ENCODE peak calls at places on chromosomes 5 and 9, in five cellular contexts. U is cardiac muscle cell, Y is A549, W is MM.1S, E is ascending aorta. D is an unnamed sample.

GRCh38 chr5:135039526-135040296 is 5.7 kb upstream of the PITX1 start:
- DNase-seq in U (peak; percentile 38), W (no peak), Y (no peak), E (no peak), D (no peak)

GRCh38 chr5:65037845-65038815 is 269.4 kb downstream of the CWC27 start:
- DNase-seq in E (no peak), U (no peak), Y (peak; percentile 62), W (no peak), D (peak; percentile 33)

GRCh38 chr9:91905958-91906585 is 44.0 kb downstream of the ROR2 start:
- DNase-seq in U (peak; percentile 34), E (no peak), Y (no peak), W (peak; percentile 95), D (peak; percentile 64)

GRCh38 chr5:83353231-83353630 is 118.3 kb upstream of the VCAN start:
- DNase-seq in W (no peak), U (no peak), Y (no peak), E (no peak), D (no peak)

GRCh38 chr5:172540099-172540870 is 86.0 kb upstream of the SH3PXD2B start:
- DNase-seq in E (no peak), W (no peak), Y (no peak), U (no peak), D (no peak)

GRCh38 chr5:52015760-52016159 is 632.5 kb downstream of the ISL1 start:
- DNase-seq in U (peak; percentile 38), E (no peak), W (no peak), Y (no peak), D (no peak)

GRCh38 chr9:92638621-92639101 is 31.3 kb downstream of the IPPK start:
- DNase-seq in Y (no peak), W (no peak), U (no peak), E (no peak), D (no peak)

GRCh38 chr9:120934271-120934670 is 7.7 kb upstream of the TRAF1 start:
- DNase-seq in Y (no peak), U (no peak), W (no peak), E (no peak), D (no peak)

GRCh38 chr9:77469515-77470197 is 178.5 kb downstream of the GNA14 start:
- DNase-seq in U (no peak), Y (no peak), W (no peak), E (no peak), D (no peak)

GRCh38 chr9:71446499-71447411 is 321.6 kb downstream of the CEMIP2 start:
- DNase-seq in Y (peak; percentile 48), E (no peak), U (peak; percentile 94), W (peak; percentile 66), D (no peak)

GRCh38 chr9:127074561-127075548 is 47.6 kb downstream of the ANGPTL2 start:
- DNase-seq in Y (no peak), U (no peak), E (no peak), W (peak; percentile 52), D (no peak)

GRCh38 chr5:94674841-94675382 is 56.4 kb downstream of the SLF1 start:
- DNase-seq in U (no peak), W (no peak), E (no peak), Y (no peak), D (no peak)

GRCh38 chr5:114702111-114702510 is 340.2 kb downstream of the KCNN2 start:
- DNase-seq in W (no peak), Y (no peak), U (peak; percentile 8), E (no peak), D (no peak)

GRCh38 chr5:179264641-179265528 is 80.4 kb downstream of the ADAMTS2 start:
- DNase-seq in W (no peak), E (no peak), Y (no peak), U (no peak), D (no peak)

GRCh38 chr9:98867434-98868168 is 60.1 kb downstream of the GALNT12 start:
- DNase-seq in U (no peak), Y (peak; percentile 15), W (no peak), E (no peak), D (no peak)

DNA sequence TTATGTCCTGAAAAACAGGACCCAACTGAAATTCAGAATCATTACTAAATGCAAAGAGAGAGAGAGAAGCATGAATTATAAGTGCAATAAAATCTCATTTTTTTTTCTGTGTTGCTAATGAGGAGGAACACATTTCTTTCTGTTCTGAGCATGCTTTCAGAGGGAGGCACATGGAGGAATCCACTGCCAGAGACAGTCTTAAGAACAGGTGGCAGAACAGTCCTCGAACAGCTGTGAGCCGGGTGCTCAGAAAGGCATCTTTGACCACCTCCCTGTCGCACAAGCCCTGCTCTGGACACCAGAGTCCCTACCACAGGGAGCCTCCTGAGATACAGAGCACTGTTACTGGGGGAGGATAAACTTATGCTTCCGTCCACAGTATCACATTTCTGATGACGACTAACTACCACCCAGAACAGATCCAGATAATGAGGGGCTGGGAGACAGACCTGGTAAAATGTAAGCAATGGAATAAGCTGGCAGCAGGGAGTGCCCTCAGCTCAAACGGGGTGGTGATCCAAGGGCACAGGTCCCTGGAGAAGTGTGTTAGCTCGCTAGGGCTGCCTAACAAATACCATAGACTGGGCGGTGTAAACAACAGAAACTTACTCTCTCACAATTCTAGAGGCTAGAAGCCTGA is 134.0 kb downstream of the SLC1A3 start:
- DNase-seq in U (no peak), W (no peak), E (no peak), Y (no peak), D (no peak)
- H3K27ac ChIP-seq in U (no peak overlapping the region), W (no peak overlapping the region), E (no peak overlapping the region), Y (no peak overlapping the region), D (no peak overlapping the region)

GRCh38 chr9:107337676-107338590 is 54.9 kb downstream of the RAD23B start:
- DNase-seq in U (no peak), Y (no peak), W (no peak), E (no peak), D (no peak)

GRCh38 chr9:107336718-107337360 is 53.8 kb downstream of the RAD23B start:
- DNase-seq in W (no peak), Y (no peak), U (no peak), E (no peak), D (no peak)

GRCh38 chr9:107338911-107339659 is 56.0 kb downstream of the RAD23B start:
- DNase-seq in U (no peak), E (no peak), W (no peak), Y (no peak), D (no peak)

GRCh38 chr9:107342762-107343161 is 59.7 kb downstream of the RAD23B start:
- DNase-seq in E (no peak), U (no peak), Y (no peak), W (no peak), D (no peak)

DNA sequence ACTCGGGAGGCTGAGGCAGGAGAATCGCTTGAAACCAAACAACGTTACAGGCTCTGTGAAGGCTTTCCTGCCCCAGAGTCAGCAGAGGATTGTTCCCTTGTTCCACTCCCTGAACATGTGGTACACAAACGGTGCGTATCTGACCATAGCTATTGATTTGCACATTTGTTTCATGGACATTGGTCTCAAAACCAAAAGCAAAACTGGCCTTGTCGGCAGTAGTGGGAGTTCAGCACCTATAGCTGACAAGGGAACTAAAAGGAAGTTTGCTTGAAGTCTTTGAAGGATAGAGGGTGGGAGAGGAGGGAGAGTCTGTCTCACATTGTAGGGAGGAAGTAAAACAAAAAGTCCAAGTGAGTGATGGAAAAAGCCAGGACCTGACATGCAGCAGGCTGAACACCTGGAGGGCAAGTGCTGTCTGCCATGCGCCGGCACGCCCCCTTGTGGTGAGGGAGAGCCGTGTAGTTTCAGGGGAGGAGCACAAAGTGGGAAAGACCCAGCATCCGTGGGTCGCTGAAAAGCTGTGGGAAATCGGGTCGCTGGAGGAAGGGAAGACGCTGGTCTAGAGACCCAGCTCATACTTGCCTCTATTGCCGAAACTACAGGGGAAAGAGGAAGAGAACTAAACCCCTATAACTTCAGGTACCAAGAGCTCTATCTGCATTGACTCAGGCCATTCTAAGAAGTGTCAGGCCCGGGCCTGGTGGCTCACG is 58.0 kb downstream of the RAD23B start:
- DNase-seq in Y (peak; percentile 75), E (no peak), W (peak; percentile 78), U (peak; percentile 80), D (peak; percentile 85)
- H3K4me3 ChIP-seq in Y (no peak overlapping the region), E (no peak overlapping the region), W (peak overlapping the region; percentile 56), U (no peak overlapping the region), D (no peak overlapping the region)

GRCh38 chr5:116084891-116085715 is at the start of gene COMMD10:
- DNase-seq in U (peak; percentile 88), E (peak; percentile 21), W (peak; percentile 67), Y (peak; percentile 87), D (peak; percentile 85)

GRCh38 chr5:116088062-116088461 is 3.2 kb downstream of the COMMD10 start:
- DNase-seq in W (no peak), E (no peak), Y (no peak), U (no peak), D (no peak)

DNA sequence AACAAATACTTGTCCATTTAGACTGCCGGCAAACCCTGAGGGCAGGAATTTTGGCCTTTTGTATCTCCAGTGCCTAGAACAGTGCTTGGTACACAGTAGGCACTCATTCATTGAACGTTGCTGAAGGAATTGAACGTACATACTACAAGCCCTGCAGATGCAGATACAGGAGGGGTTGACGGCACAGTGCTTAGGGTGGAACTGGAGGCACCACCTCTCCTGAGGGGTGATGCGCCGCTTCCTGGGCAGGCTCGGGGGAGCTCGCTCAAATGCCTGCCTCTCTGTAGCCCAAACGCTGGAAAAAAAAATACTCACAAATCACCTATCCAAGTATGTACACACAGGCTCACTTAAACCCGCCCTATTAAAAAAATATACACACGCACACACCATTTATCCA is 594 bp upstream of the COMMD10 start:
- DNase-seq in Y (peak; percentile 12), W (no peak), U (peak; percentile 31), E (no peak), D (peak; percentile 57)
- H3K27ac ChIP-seq in Y (peak overlapping the region; percentile 99), W (no peak overlapping the region), U (peak overlapping the region; percentile 96), E (no peak overlapping the region), D (peak overlapping the region; percentile 96)

GRCh38 chr9:79567671-79568098 is 4.1 kb upstream of the TLE4 start:
- DNase-seq in Y (peak; percentile 14), U (no peak), E (no peak), W (no peak), D (no peak)
- H3K4me3 ChIP-seq in Y (no peak overlapping the region), U (no peak overlapping the region), E (no peak overlapping the region), W (no peak overlapping the region), D (no peak overlapping the region)

DNA sequence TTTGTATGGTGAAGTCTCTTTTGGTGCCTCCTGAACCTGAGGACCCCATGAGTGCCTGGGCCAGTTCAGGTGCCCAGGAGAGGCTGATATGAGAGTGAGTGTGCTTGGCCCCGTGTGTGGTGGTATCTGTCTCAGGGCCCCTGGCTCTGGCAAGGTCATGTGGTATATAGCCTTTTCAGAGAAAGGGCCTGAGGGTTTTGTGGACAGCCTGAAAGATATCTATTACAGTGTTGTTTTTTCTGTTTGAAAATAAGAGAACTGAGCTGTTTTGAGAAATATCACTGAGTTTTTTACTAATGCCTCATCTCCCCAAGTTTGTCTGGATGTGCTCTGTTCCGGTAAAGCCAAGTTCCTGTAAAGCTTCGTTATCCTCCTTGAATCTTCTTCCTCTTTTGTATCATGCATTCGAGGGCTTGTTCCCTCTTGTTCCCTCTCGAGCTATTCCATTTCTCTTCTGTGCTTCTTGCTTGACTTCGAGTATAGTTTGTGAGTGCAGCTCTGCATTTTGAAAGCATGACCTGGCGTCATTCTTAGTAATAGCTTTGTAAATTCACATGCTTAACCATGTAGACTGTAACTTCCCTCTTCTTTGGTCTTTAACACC is 122.3 kb downstream of the MAST4 start:
- DNase-seq in W (no peak), Y (no peak), U (no peak), E (no peak), D (no peak)
- H3K27ac ChIP-seq in W (no peak overlapping the region), Y (no peak overlapping the region), U (no peak overlapping the region), E (no peak overlapping the region), D (no peak overlapping the region)

D was measured in CD8-positive, alpha-beta T cell.